ENCODE peak calls at places on chromosome 9, in four cellular contexts. P is IMR-90, X is neuronal stem cell, W is trophoblast cell. I is an unnamed sample.

GRCh38 chr9:38713426-38713825 is 6.5 kb downstream of the FAM240B start:
- DNase-seq in P (peak), X (no peak), W (peak), I (peak)

GRCh38 chr9:135085830-135086546 is 1.5 kb upstream of the OLFM1 start:
- DNase-seq in P (peak), X (peak), W (peak), I (peak)

GRCh38 chr9:1170918-1171317 is 120.8 kb downstream of the DMRT2 start:
- DNase-seq in P (no peak), X (no peak), W (no peak), I (no peak)

GRCh38 chr9:133130721-133131244 is 9.7 kb upstream of the RALGDS start:
- DNase-seq in P (no peak), X (no peak), W (no peak), I (no peak)

GRCh38 chr9:93091453-93092081 is 4.5 kb upstream of the CARD19 start:
- DNase-seq in P (peak), X (no peak), W (no peak), I (peak)

GRCh38 chr9:116432051-116432450 is 255.1 kb upstream of the TRIM32 start:
- DNase-seq in P (peak), X (no peak), W (no peak), I (peak)

GRCh38 chr9:129803679-129804065 is 688 bp downstream of the TOR1B start:
- DNase-seq in P (no peak), X (peak), W (no peak), I (peak)

GRCh38 chr9:126474201-126474765 is 139.4 kb upstream of the LMX1B start:
- DNase-seq in P (peak), X (no peak), W (no peak), I (peak)

GRCh38 chr9:93950619-93951601 is 4.2 kb downstream of the BARX1 start:
- DNase-seq in P (no peak), X (no peak), W (no peak), I (peak)

GRCh38 chr9:105244274-105244995 is at the start of gene SLC44A1:
- DNase-seq in P (peak), X (peak), W (peak), I (peak)
- H2BK5ac ChIP-seq in P (peak), X (peak), W (peak), I (peak)

DNA sequence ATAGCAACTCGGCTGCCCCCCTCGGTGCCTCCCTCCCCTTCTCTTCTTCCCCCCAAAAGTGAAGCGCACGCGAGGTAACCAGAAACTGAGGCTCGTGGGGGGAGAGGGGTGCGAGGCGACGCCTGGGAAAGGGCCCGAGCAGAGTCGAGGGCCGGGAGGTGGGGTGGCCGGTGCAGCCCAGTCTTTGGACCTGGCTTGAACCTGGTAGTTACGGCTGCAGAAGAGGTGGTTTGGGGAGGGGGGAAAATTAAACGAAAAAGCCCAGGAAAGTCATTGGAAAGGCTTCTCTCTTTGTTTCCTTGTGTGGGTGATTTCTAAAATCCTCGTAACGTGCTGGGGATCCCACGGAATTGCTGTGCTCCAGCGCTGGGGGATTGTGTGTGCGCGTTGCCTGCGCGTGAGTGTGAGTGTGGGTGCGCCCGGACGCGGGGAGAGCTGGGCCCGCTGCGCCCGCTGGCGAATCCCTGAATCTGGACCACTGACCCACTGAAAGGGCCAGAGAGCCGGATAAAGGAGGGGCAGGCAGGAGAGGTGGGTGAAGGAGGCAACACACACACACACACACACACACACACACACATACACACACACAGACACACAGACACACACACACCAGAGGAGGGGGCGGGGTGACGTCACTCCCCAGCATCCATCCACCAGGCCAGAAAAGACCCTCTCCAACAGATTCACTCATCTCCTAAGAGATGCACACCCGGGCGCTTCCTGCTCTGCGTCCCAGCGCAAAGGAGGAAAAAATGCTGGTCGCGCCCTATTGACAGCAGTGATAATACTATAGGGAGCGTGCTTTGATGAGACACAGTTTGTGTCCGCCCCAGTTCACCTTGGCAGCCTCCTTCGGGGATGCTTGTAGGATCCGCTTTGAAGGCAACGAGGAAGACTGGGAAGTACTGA is 1058.9 kb upstream of the DMAC1 start:
- DNase-seq in P (no peak), X (no peak), W (no peak), I (peak)
- H2BK5ac ChIP-seq in P (no peak), X (peak), W (no peak), I (no peak)

DNA sequence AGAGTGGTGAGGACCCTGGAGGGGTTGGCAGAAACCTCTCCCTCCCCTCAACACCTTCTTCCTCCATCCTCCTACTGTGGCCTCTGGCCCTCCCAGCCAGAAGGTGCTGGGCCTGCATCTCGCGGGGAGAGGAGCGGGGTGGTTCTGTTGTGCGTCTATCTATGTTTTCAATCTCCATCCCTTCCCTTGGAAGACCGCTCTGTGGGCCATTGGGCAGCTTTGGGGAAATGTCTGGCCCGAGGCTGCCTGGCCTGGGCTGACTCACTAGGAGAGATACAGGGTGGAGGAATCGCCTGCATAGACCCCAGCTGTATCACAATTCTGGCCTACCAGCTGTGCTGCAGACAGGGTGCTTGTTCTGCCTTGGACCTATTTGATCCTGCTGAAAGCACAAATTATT is 48.4 kb upstream of the DAB2IP start:
- DNase-seq in P (no peak), X (no peak), W (no peak), I (no peak)
- H2BK5ac ChIP-seq in P (no peak), X (no peak), W (no peak), I (no peak)

GRCh38 chr9:114587345-114588149 is at the start of gene ATP6V1G1:
- DNase-seq in P (peak), X (peak), W (peak), I (peak)
- H2BK5ac ChIP-seq in P (peak), X (peak), W (peak), I (peak)

GRCh38 chr9:70260007-70260443 is 1.2 kb downstream of the SMC5 start:
- DNase-seq in P (no peak), X (no peak), W (peak), I (no peak)

GRCh38 chr9:70258692-70259511 is at the start of gene SMC5:
- DNase-seq in P (peak), X (peak), W (peak), I (peak)

GRCh38 chr9:70257512-70257911 is 1.3 kb upstream of the SMC5 start:
- DNase-seq in P (no peak), X (no peak), W (no peak), I (peak)

GRCh38 chr9:70259512-70259802 is 679 bp downstream of the SMC5 start:
- DNase-seq in P (no peak), X (no peak), W (no peak), I (no peak)

DNA sequence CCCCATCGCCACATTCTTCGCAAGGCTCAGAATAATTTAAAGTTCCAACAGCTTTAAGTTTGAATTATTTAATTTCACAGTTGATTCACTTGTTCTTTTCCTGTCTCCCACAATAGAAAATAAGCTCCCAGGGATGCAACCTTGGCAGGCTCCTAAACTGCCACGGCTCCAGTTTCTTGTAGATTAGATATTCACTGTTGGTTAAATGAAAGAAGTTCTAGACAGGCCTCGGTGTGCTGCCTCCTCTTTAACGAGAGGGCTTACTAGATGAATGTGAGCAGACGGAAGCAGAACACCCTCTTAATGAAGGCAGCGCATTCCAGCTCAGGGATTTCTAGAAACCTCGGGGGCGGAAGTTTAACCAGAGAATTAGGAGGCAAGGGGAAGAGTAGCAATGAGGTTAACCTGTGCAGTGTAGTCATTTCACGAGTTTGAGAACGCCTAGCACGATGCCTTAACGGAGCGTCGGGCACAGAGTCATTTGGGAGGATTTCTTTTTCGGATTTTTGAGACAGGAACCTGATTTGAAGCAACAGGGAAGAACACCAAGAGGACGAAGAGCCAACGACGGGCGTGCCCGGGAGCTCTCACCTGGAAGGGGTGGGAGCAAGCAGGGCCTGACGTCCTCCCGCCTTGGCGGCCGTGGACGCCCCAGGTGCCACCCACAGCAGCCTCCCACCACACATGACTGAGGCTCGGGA is 637 bp upstream of the SMC5 start:
- DNase-seq in P (peak), X (peak), W (peak), I (peak)
- H2BK5ac ChIP-seq in P (peak), X (no peak), W (peak), I (peak)

I was measured in mesenchymal stem cell.